ENCODE peak calls at places on chromosome 5, in eight cellular contexts. S is tibial artery, M is WTC11, D is choroid plexus epithelial cell, F is transverse colon, Z is hepatocyte, J is GM12865, X is OCI-LY7. H is an unnamed sample.

GRCh38 chr5:151020304-151021031 is at the start of gene GPX3:
- DNase-seq in X (no peak), F (peak), J (no peak), S (peak), M (peak), Z (peak), D (peak), H (peak)

GRCh38 chr5:50655810-50656205 is 10.6 kb upstream of the PARP8 start:
- DNase-seq in Z (no peak), S (no peak), M (no peak), F (peak), J (no peak), D (no peak), X (no peak), H (no peak)

GRCh38 chr5:159504106-159504856 is 174.0 kb upstream of the IL12B start:
- DNase-seq in J (no peak), S (no peak), X (no peak), Z (peak), D (peak), M (no peak), F (no peak), H (no peak)

GRCh38 chr5:68182534-68182933 is 33.0 kb upstream of the PIK3R1 start:
- DNase-seq in S (no peak), X (no peak), J (peak), F (no peak), Z (no peak), D (no peak), M (no peak), H (no peak)

GRCh38 chr5:17061973-17062470 is 125.9 kb upstream of the MYO10 start:
- DNase-seq in J (peak), D (no peak), Z (no peak), F (no peak), X (no peak), M (no peak), S (no peak), H (no peak)

GRCh38 chr5:82931110-82931509 is 146.1 kb downstream of the TMEM167A start:
- DNase-seq in Z (no peak), J (no peak), D (peak), X (no peak), F (no peak), M (no peak), S (no peak), H (no peak)

GRCh38 chr5:32684261-32684660 is 26.9 kb upstream of the NPR3 start:
- DNase-seq in S (no peak), J (no peak), M (no peak), X (no peak), D (no peak), Z (no peak), F (no peak), H (no peak)

GRCh38 chr5:32072054-32072453 is 102.1 kb downstream of the GOLPH3 start:
- DNase-seq in D (no peak), M (no peak), J (no peak), S (no peak), X (no peak), Z (no peak), F (no peak), H (no peak)

GRCh38 chr5:159310492-159310891 is 19.8 kb downstream of the IL12B start:
- DNase-seq in S (no peak), J (peak), F (peak), Z (peak), M (peak), D (peak), X (no peak), H (peak)

GRCh38 chr5:57551974-57552537 is 69.4 kb upstream of the ACTBL2 start:
- DNase-seq in S (no peak), M (no peak), J (no peak), Z (no peak), F (no peak), D (no peak), X (no peak), H (no peak)

GRCh38 chr5:141940695-141941271 is 17.1 kb downstream of the DELE1 start:
- DNase-seq in J (no peak), M (no peak), Z (no peak), X (no peak), F (no peak), D (peak), S (peak), H (no peak)

GRCh38 chr5:4198461-4198860 is 602.8 kb downstream of the IRX1 start:
- DNase-seq in F (no peak), M (no peak), S (no peak), J (no peak), Z (no peak), X (no peak), D (no peak), H (no peak)

GRCh38 chr5:1864896-1865440 is 17.8 kb downstream of the IRX4 start:
- DNase-seq in M (no peak), D (no peak), Z (no peak), X (no peak), F (peak), S (no peak), J (no peak), H (no peak)

GRCh38 chr5:1414311-1415058 is 30.8 kb downstream of the SLC6A3 start:
- DNase-seq in M (no peak), F (no peak), Z (peak), S (no peak), J (peak), D (no peak), X (peak), H (no peak)

GRCh38 chr5:140220032-140220697 is 45.2 kb downstream of the CYSTM1 start:
- DNase-seq in X (no peak), S (no peak), J (peak), M (no peak), D (peak), F (no peak), Z (no peak), H (peak)

GRCh38 chr5:87069974-87070608 is 197.6 kb upstream of the RASA1 start:
- DNase-seq in M (no peak), X (peak), D (peak), J (peak), Z (peak), F (peak), S (peak), H (peak)

GRCh38 chr5:74919487-74919886 is 53.3 kb upstream of the FAM169A start:
- DNase-seq in D (peak), F (no peak), S (no peak), M (no peak), Z (peak), J (peak), X (peak), H (peak)

GRCh38 chr5:147854894-147855773 is 23.4 kb upstream of the SCGB3A2 start:
- DNase-seq in J (no peak), M (no peak), X (no peak), S (no peak), Z (no peak), F (no peak), D (no peak), H (no peak)

GRCh38 chr5:158935215-158935614 is 164.5 kb downstream of the EBF1 start:
- DNase-seq in D (no peak), X (no peak), J (no peak), Z (no peak), S (no peak), F (no peak), M (no peak), H (no peak)

GRCh38 chr5:150559701-150560100 is 51.8 kb downstream of the NDST1 start:
- DNase-seq in X (no peak), S (no peak), Z (no peak), M (no peak), F (no peak), J (no peak), D (peak), H (no peak)

GRCh38 chr5:72667708-72668107 is 148.8 kb upstream of the TNPO1 start:
- DNase-seq in X (no peak), Z (no peak), F (no peak), D (no peak), M (no peak), J (no peak), S (no peak), H (no peak)

GRCh38 chr5:163976691-163977090 is 471.3 kb downstream of the MAT2B start:
- DNase-seq in M (no peak), S (no peak), Z (no peak), X (no peak), D (peak), J (no peak), F (no peak), H (no peak)

GRCh38 chr5:163978897-163979296 is 473.5 kb downstream of the MAT2B start:
- DNase-seq in D (no peak), X (peak), F (no peak), M (peak), S (no peak), Z (no peak), J (peak), H (peak)
- TF ChIP-seq CTCF in D (no peak), X (peak), F (no peak), M (peak), S (no peak), Z (no peak), J (peak), H (peak)

GRCh38 chr5:136769093-136769492 is 403.7 kb upstream of the TRPC7 start:
- DNase-seq in S (no peak), M (no peak), Z (no peak), F (no peak), J (peak), X (no peak), D (no peak), H (no peak)

GRCh38 chr5:136768457-136768856 is 403.1 kb upstream of the TRPC7 start:
- DNase-seq in Z (no peak), X (no peak), D (no peak), S (no peak), M (no peak), J (peak), F (no peak), H (no peak)

GRCh38 chr5:136766456-136766855 is 401.1 kb upstream of the TRPC7 start:
- DNase-seq in F (no peak), Z (no peak), S (no peak), M (no peak), D (peak), J (no peak), X (no peak), H (no peak)

GRCh38 chr5:136772541-136772940 is 407.2 kb upstream of the TRPC7 start:
- DNase-seq in S (no peak), D (no peak), Z (no peak), J (no peak), X (no peak), M (no peak), F (no peak), H (no peak)

GRCh38 chr5:136769900-136770684 is 404.7 kb upstream of the TRPC7 start:
- DNase-seq in S (peak), J (peak), M (peak), Z (peak), F (peak), X (peak), D (peak), H (peak)
- TF ChIP-seq CTCF in S (peak), J (peak), M (peak), Z (peak), F (peak), X (peak), D (peak), H (peak)

DNA sequence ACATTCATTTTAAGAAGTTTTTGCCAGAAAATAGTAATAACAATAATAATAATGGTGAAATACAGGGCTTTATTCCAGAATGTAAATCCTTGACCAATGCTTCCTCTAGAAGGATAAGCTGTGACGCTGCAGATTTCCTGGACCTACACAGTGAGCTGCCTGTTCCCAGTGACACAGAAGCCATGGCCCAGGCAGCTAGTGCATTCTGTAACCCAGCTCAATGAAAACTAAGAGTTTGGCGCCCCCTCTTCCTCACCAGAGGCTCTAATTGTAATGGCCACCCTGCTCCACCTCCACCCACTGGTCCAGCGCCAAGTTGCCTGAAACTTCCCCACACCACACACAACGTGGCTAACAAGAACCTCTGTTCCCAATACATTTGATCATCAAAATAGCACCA is 248.2 kb downstream of the CETN3 start:
- DNase-seq in F (peak), Z (peak), M (peak), D (peak), S (peak), J (peak), X (peak), H (peak)
- TF ChIP-seq CTCF in F (no peak), Z (peak), M (peak), D (peak), S (no peak), J (peak), X (peak), H (peak)

DNA sequence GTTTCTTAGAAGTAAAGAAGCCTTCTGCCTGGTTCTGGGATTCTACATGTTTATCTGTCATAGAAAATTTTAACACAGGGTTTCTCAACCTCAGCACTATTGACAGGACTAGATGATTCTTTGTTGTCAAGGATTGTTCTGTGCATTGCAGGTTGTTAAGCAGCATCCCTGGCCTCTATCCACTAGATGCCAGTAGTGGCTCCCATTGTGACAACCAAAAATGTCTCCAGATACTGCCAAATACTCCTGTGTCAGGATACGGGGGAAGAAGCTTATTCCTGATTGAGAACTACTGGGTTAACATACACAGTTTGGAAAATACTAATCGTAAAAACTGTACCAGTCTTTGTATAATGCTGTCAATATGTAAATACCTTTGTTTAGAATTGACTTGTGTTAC is 167.1 kb downstream of the NIPBL start:
- DNase-seq in X (peak), S (no peak), Z (no peak), D (peak), M (no peak), F (no peak), J (peak), H (no peak)
- TF ChIP-seq CTCF in X (peak), S (no peak), Z (peak), D (peak), M (no peak), F (no peak), J (peak), H (peak)

GRCh38 chr5:52989781-52990530 is 804 bp downstream of the ITGA2 start:
- DNase-seq in M (peak), D (peak), F (peak), S (peak), J (peak), Z (peak), X (no peak), H (peak)
- TF ChIP-seq CTCF in M (no peak), D (peak), F (peak), S (peak), J (peak), Z (peak), X (no peak), H (peak)